ENCODE peak calls at places on chromosomes 13 and 19, in ten cellular contexts. One of them, this sample, is unnamed.
A peak's percentile ranks its signal among the peaks of the same experiment; 100 is the strongest.

GRCh38 chr19:6091771-6092291 is 18.5 kb downstream of the RFX2 start:
- DNase-seq in HEK293T: no peak
- DNase-seq in AG08395: no peak
- DNase-seq in Jurkat, Clone E6-1: no peak
- DNase-seq in foreskin fibroblast: no peak
- DNase-seq in transverse colon: peak; percentile 50
- DNase-seq in heart left ventricle: no peak
- DNase-seq in BJ: no peak
- DNase-seq in H9: no peak
- DNase-seq in hepatic stellate cell: peak; percentile 41
- DNase-seq in this sample: no peak

GRCh38 chr19:6234527-6234926 is 45.2 kb downstream of the MLLT1 start:
- DNase-seq in transverse colon: no peak
- DNase-seq in foreskin fibroblast: no peak
- DNase-seq in hepatic stellate cell: no peak
- DNase-seq in AG08395: no peak
- DNase-seq in H9: no peak
- DNase-seq in BJ: no peak
- DNase-seq in HEK293T: no peak
- DNase-seq in heart left ventricle: no peak
- DNase-seq in Jurkat, Clone E6-1: no peak
- DNase-seq in this sample: no peak

GRCh38 chr13:24141333-24141910 is 19.1 kb upstream of the SPATA13 start:
- DNase-seq in AG08395: no peak
- DNase-seq in H9: no peak
- DNase-seq in foreskin fibroblast: no peak
- DNase-seq in heart left ventricle: no peak
- DNase-seq in hepatic stellate cell: no peak
- DNase-seq in BJ: no peak
- DNase-seq in transverse colon: no peak
- DNase-seq in HEK293T: no peak
- DNase-seq in Jurkat, Clone E6-1: no peak
- DNase-seq in this sample: peak; percentile 36

GRCh38 chr13:112079696-112080095 is 12.7 kb downstream of the SOX1 start:
- DNase-seq in heart left ventricle: no peak
- DNase-seq in transverse colon: no peak
- DNase-seq in H9: no peak
- DNase-seq in HEK293T: no peak
- DNase-seq in foreskin fibroblast: no peak
- DNase-seq in Jurkat, Clone E6-1: no peak
- DNase-seq in AG08395: no peak
- DNase-seq in BJ: no peak
- DNase-seq in hepatic stellate cell: no peak
- DNase-seq in this sample: peak; percentile 81

GRCh38 chr13:31431722-31432137 is 232.0 kb downstream of the B3GLCT start:
- DNase-seq in heart left ventricle: no peak
- DNase-seq in H9: peak; percentile 54
- DNase-seq in hepatic stellate cell: peak; percentile 42
- DNase-seq in AG08395: peak; percentile 71
- DNase-seq in foreskin fibroblast: peak; percentile 26
- DNase-seq in Jurkat, Clone E6-1: peak; percentile 31
- DNase-seq in HEK293T: peak; percentile 58
- DNase-seq in BJ: no peak
- DNase-seq in transverse colon: peak; percentile 52
- DNase-seq in this sample: peak; percentile 60

GRCh38 chr13:37138169-37138568 is 32.7 kb upstream of the CSNK1A1L start:
- DNase-seq in Jurkat, Clone E6-1: no peak
- DNase-seq in heart left ventricle: no peak
- DNase-seq in hepatic stellate cell: no peak
- DNase-seq in foreskin fibroblast: no peak
- DNase-seq in HEK293T: peak; percentile 15
- DNase-seq in BJ: no peak
- DNase-seq in H9: peak; percentile 43
- DNase-seq in AG08395: no peak
- DNase-seq in transverse colon: no peak
- DNase-seq in this sample: peak; percentile 28

GRCh38 chr13:93861818-93862217 is 617.7 kb downstream of the DCT start:
- DNase-seq in heart left ventricle: no peak
- DNase-seq in HEK293T: peak; percentile 23
- DNase-seq in hepatic stellate cell: peak; percentile 1
- DNase-seq in AG08395: peak; percentile 45
- DNase-seq in Jurkat, Clone E6-1: no peak
- DNase-seq in transverse colon: no peak
- DNase-seq in foreskin fibroblast: peak; percentile 37
- DNase-seq in BJ: no peak
- DNase-seq in H9: no peak
- DNase-seq in this sample: peak; percentile 31

GRCh38 chr13:113110048-113110851 is 4.7 kb downstream of the F7 start:
- DNase-seq in HEK293T: no peak
- DNase-seq in heart left ventricle: peak; percentile 67
- DNase-seq in BJ: no peak
- DNase-seq in transverse colon: no peak
- DNase-seq in AG08395: peak; percentile 15
- DNase-seq in H9: no peak
- DNase-seq in Jurkat, Clone E6-1: no peak
- DNase-seq in hepatic stellate cell: no peak
- DNase-seq in foreskin fibroblast: no peak
- DNase-seq in this sample: peak; percentile 37

GRCh38 chr13:36282818-36283432 is 14.7 kb downstream of the CCDC169 start:
- DNase-seq in BJ: no peak
- DNase-seq in transverse colon: no peak
- DNase-seq in heart left ventricle: no peak
- DNase-seq in foreskin fibroblast: peak; percentile 23
- DNase-seq in hepatic stellate cell: peak; percentile 13
- DNase-seq in H9: no peak
- DNase-seq in HEK293T: peak; percentile 30
- DNase-seq in Jurkat, Clone E6-1: no peak
- DNase-seq in AG08395: peak; percentile 55
- DNase-seq in this sample: no peak

GRCh38 chr19:33381101-33381500 is 7.6 kb downstream of the CEBPG start:
- DNase-seq in BJ: no peak
- DNase-seq in HEK293T: no peak
- DNase-seq in heart left ventricle: no peak
- DNase-seq in Jurkat, Clone E6-1: no peak
- DNase-seq in hepatic stellate cell: no peak
- DNase-seq in transverse colon: no peak
- DNase-seq in AG08395: no peak
- DNase-seq in foreskin fibroblast: no peak
- DNase-seq in H9: no peak
- DNase-seq in this sample: no peak

GRCh38 chr13:83340170-83340569 is 542.1 kb downstream of the SLITRK1 start:
- DNase-seq in BJ: no peak
- DNase-seq in AG08395: no peak
- DNase-seq in hepatic stellate cell: no peak
- DNase-seq in HEK293T: no peak
- DNase-seq in heart left ventricle: no peak
- DNase-seq in transverse colon: no peak
- DNase-seq in Jurkat, Clone E6-1: no peak
- DNase-seq in foreskin fibroblast: no peak
- DNase-seq in H9: no peak
- DNase-seq in this sample: no peak

GRCh38 chr19:12092065-12092867 is 27.7 kb downstream of the ZNF844 start:
- DNase-seq in heart left ventricle: peak; percentile 94
- DNase-seq in AG08395: peak; percentile 96
- DNase-seq in transverse colon: peak; percentile 78
- DNase-seq in BJ: peak; percentile 47
- DNase-seq in foreskin fibroblast: peak; percentile 89
- DNase-seq in Jurkat, Clone E6-1: peak; percentile 89
- DNase-seq in H9: peak; percentile 94
- DNase-seq in hepatic stellate cell: peak; percentile 96
- DNase-seq in HEK293T: no peak
- DNase-seq in this sample: peak; percentile 96

GRCh38 chr13:77338961-77339401 is 12.1 kb upstream of the MYCBP2 start:
- DNase-seq in BJ: no peak
- DNase-seq in heart left ventricle: no peak
- DNase-seq in transverse colon: no peak
- DNase-seq in Jurkat, Clone E6-1: no peak
- DNase-seq in foreskin fibroblast: no peak
- DNase-seq in AG08395: no peak
- DNase-seq in HEK293T: no peak
- DNase-seq in hepatic stellate cell: no peak
- DNase-seq in H9: no peak
- DNase-seq in this sample: no peak

GRCh38 chr19:36577271-36577996 is 4.3 kb upstream of the ZNF529 start:
- DNase-seq in H9: no peak
- DNase-seq in heart left ventricle: no peak
- DNase-seq in transverse colon: no peak
- DNase-seq in foreskin fibroblast: no peak
- DNase-seq in hepatic stellate cell: no peak
- DNase-seq in BJ: no peak
- DNase-seq in HEK293T: no peak
- DNase-seq in Jurkat, Clone E6-1: no peak
- DNase-seq in AG08395: no peak
- DNase-seq in this sample: peak; percentile 7

GRCh38 chr13:98495627-98496238 is 81.2 kb downstream of the STK24 start:
- DNase-seq in foreskin fibroblast: peak; percentile 41
- DNase-seq in heart left ventricle: no peak
- DNase-seq in H9: no peak
- DNase-seq in BJ: no peak
- DNase-seq in transverse colon: no peak
- DNase-seq in hepatic stellate cell: no peak
- DNase-seq in Jurkat, Clone E6-1: no peak
- DNase-seq in AG08395: peak; percentile 42
- DNase-seq in HEK293T: no peak
- DNase-seq in this sample: no peak

GRCh38 chr19:42563352-42564210 is 31.1 kb downstream of the CEACAM8 start:
- DNase-seq in transverse colon: peak; percentile 35
- DNase-seq in Jurkat, Clone E6-1: peak; percentile 27
- DNase-seq in heart left ventricle: no peak
- DNase-seq in HEK293T: peak; percentile 62
- DNase-seq in foreskin fibroblast: peak; percentile 24
- DNase-seq in H9: peak; percentile 61
- DNase-seq in BJ: no peak
- DNase-seq in hepatic stellate cell: peak; percentile 60
- DNase-seq in AG08395: peak; percentile 78
- DNase-seq in this sample: peak; percentile 60

GRCh38 chr13:27211771-27212364 is 39.5 kb upstream of the RPL21 start:
- DNase-seq in BJ: no peak
- DNase-seq in heart left ventricle: no peak
- DNase-seq in H9: no peak
- DNase-seq in hepatic stellate cell: no peak
- DNase-seq in Jurkat, Clone E6-1: no peak
- DNase-seq in transverse colon: no peak
- DNase-seq in AG08395: no peak
- DNase-seq in HEK293T: no peak
- DNase-seq in foreskin fibroblast: peak; percentile 76
- DNase-seq in this sample: no peak

GRCh38 chr13:112143046-112143752 is 76.2 kb downstream of the SOX1 start:
- DNase-seq in heart left ventricle: no peak
- DNase-seq in Jurkat, Clone E6-1: no peak
- DNase-seq in foreskin fibroblast: no peak
- DNase-seq in H9: no peak
- DNase-seq in BJ: no peak
- DNase-seq in hepatic stellate cell: no peak
- DNase-seq in HEK293T: no peak
- DNase-seq in transverse colon: no peak
- DNase-seq in AG08395: no peak
- DNase-seq in this sample: no peak

GRCh38 chr19:39941615-39942507 is 7.4 kb upstream of the FCGBP start:
- DNase-seq in AG08395: no peak
- DNase-seq in H9: no peak
- DNase-seq in HEK293T: no peak
- DNase-seq in BJ: no peak
- DNase-seq in foreskin fibroblast: no peak
- DNase-seq in transverse colon: peak; percentile 55
- DNase-seq in hepatic stellate cell: no peak
- DNase-seq in heart left ventricle: no peak
- DNase-seq in Jurkat, Clone E6-1: peak; percentile 92
- DNase-seq in this sample: no peak

GRCh38 chr19:47561440-47562045 is 11.4 kb downstream of the ZNF541 start:
- DNase-seq in foreskin fibroblast: no peak
- DNase-seq in transverse colon: no peak
- DNase-seq in heart left ventricle: no peak
- DNase-seq in Jurkat, Clone E6-1: no peak
- DNase-seq in AG08395: no peak
- DNase-seq in hepatic stellate cell: no peak
- DNase-seq in BJ: no peak
- DNase-seq in HEK293T: no peak
- DNase-seq in H9: no peak
- DNase-seq in this sample: no peak

GRCh38 chr13:64154514-64154913 is 2738.9 kb upstream of the PCDH20 start:
- DNase-seq in Jurkat, Clone E6-1: no peak
- DNase-seq in foreskin fibroblast: peak; percentile 17
- DNase-seq in heart left ventricle: no peak
- DNase-seq in AG08395: no peak
- DNase-seq in H9: no peak
- DNase-seq in HEK293T: no peak
- DNase-seq in transverse colon: no peak
- DNase-seq in hepatic stellate cell: no peak
- DNase-seq in BJ: peak; percentile 11
- DNase-seq in this sample: no peak

GRCh38 chr19:17687857-17688784 is at the start of gene UNC13A:
- DNase-seq in hepatic stellate cell: peak; percentile 75
- DNase-seq in BJ: no peak
- DNase-seq in AG08395: peak; percentile 64
- DNase-seq in H9: peak; percentile 83
- DNase-seq in HEK293T: peak; percentile 83
- DNase-seq in foreskin fibroblast: no peak
- DNase-seq in transverse colon: peak; percentile 13
- DNase-seq in heart left ventricle: peak; percentile 73
- DNase-seq in Jurkat, Clone E6-1: peak; percentile 23
- DNase-seq in this sample: peak; percentile 80

GRCh38 chr13:93473441-93474270 is 247.0 kb downstream of the GPC6 start:
- DNase-seq in transverse colon: no peak
- DNase-seq in H9: no peak
- DNase-seq in Jurkat, Clone E6-1: no peak
- DNase-seq in heart left ventricle: no peak
- DNase-seq in HEK293T: no peak
- DNase-seq in hepatic stellate cell: no peak
- DNase-seq in BJ: no peak
- DNase-seq in foreskin fibroblast: no peak
- DNase-seq in AG08395: no peak
- DNase-seq in this sample: no peak

GRCh38 chr13:100542546-100543156 is 45.9 kb downstream of the GGACT start:
- DNase-seq in AG08395: peak; percentile 63
- DNase-seq in transverse colon: no peak
- DNase-seq in foreskin fibroblast: peak; percentile 45
- DNase-seq in H9: peak; percentile 26
- DNase-seq in hepatic stellate cell: peak; percentile 42
- DNase-seq in HEK293T: peak; percentile 23
- DNase-seq in Jurkat, Clone E6-1: peak; percentile 65
- DNase-seq in heart left ventricle: no peak
- DNase-seq in BJ: peak; percentile 9
- DNase-seq in this sample: no peak

GRCh38 chr19:6392219-6393073 is 518 bp downstream of the GTF2F1 start:
- DNase-seq in hepatic stellate cell: no peak
- DNase-seq in heart left ventricle: no peak
- DNase-seq in transverse colon: no peak
- DNase-seq in AG08395: no peak
- DNase-seq in Jurkat, Clone E6-1: no peak
- DNase-seq in HEK293T: no peak
- DNase-seq in foreskin fibroblast: no peak
- DNase-seq in H9: no peak
- DNase-seq in BJ: no peak
- DNase-seq in this sample: no peak

GRCh38 chr19:12720851-12721655 is 2.7 kb downstream of the TNPO2 start:
- DNase-seq in H9: no peak
- DNase-seq in HEK293T: no peak
- DNase-seq in Jurkat, Clone E6-1: no peak
- DNase-seq in foreskin fibroblast: peak; percentile 10
- DNase-seq in heart left ventricle: peak; percentile 68
- DNase-seq in hepatic stellate cell: peak; percentile 50
- DNase-seq in BJ: no peak
- DNase-seq in AG08395: no peak
- DNase-seq in transverse colon: peak; percentile 34
- DNase-seq in this sample: peak; percentile 27

GRCh38 chr13:64553411-64554129 is 2676.6 kb downstream of the PCDH9 start:
- DNase-seq in Jurkat, Clone E6-1: no peak
- DNase-seq in HEK293T: no peak
- DNase-seq in AG08395: no peak
- DNase-seq in hepatic stellate cell: no peak
- DNase-seq in foreskin fibroblast: peak; percentile 63
- DNase-seq in BJ: no peak
- DNase-seq in heart left ventricle: no peak
- DNase-seq in transverse colon: no peak
- DNase-seq in H9: no peak
- DNase-seq in this sample: no peak

GRCh38 chr19:1707240-1707639 is 46.1 kb upstream of the ONECUT3 start:
- DNase-seq in foreskin fibroblast: no peak
- DNase-seq in heart left ventricle: no peak
- DNase-seq in BJ: no peak
- DNase-seq in H9: no peak
- DNase-seq in HEK293T: no peak
- DNase-seq in transverse colon: no peak
- DNase-seq in hepatic stellate cell: no peak
- DNase-seq in AG08395: no peak
- DNase-seq in Jurkat, Clone E6-1: no peak
- DNase-seq in this sample: no peak

This sample was measured in ELF-1.